ENCODE peak calls at places on chromosomes 2 and 18, in nine cellular contexts. T, A, S, M, D, F, K, U and O are unnamed samples.

GRCh38 chr2:107001081-107001480 is 115.1 kb upstream of the ST6GAL2 start:
- DNase-seq in T (peak; percentile 2), A (no peak), S (no peak), M (no peak), D (no peak), F (no peak), K (no peak), U (no peak), O (no peak)

GRCh38 chr2:164538250-164538866 is 82.9 kb downstream of the GRB14 start:
- DNase-seq in T (peak; percentile 81), A (no peak), S (peak; percentile 31), M (no peak), D (no peak), F (peak; percentile 34), K (peak; percentile 47), U (no peak), O (peak; percentile 27)

GRCh38 chr2:135246856-135247255 is 194.8 kb downstream of the RAB3GAP1 start:
- DNase-seq in T (no peak), A (no peak), S (no peak), M (no peak), D (no peak), F (no peak), K (no peak), U (no peak), O (no peak)

GRCh38 chr2:20615046-20615465 is 35.8 kb downstream of the HS1BP3 start:
- DNase-seq in T (no peak), A (no peak), S (no peak), M (no peak), D (no peak), F (no peak), K (no peak), U (no peak), O (no peak)

GRCh38 chr18:66825347-66825746 is 221.5 kb upstream of the CDH19 start:
- DNase-seq in T (no peak), A (no peak), S (no peak), M (no peak), D (no peak), F (no peak), K (no peak), U (no peak), O (no peak)

GRCh38 chr2:21362101-21362500 is 238.3 kb downstream of the TDRD15 start:
- DNase-seq in T (no peak), A (no peak), S (no peak), M (no peak), D (no peak), F (no peak), K (no peak), U (no peak), O (peak; percentile 57)

GRCh38 chr2:241636182-241636982 is 576 bp downstream of the THAP4 start:
- DNase-seq in T (peak; percentile 59), A (peak; percentile 62), S (no peak), M (peak; percentile 29), D (no peak), F (peak; percentile 36), K (peak; percentile 20), U (no peak), O (peak; percentile 44)

GRCh38 chr18:50644807-50645206 is 84.9 kb downstream of the MAPK4 start:
- DNase-seq in T (peak; percentile 60), A (no peak), S (no peak), M (no peak), D (no peak), F (peak; percentile 58), K (peak; percentile 8), U (no peak), O (no peak)

GRCh38 chr2:240437181-240437860 is 1.9 kb downstream of the GPC1 start:
- DNase-seq in T (no peak), A (peak; percentile 27), S (no peak), M (peak; percentile 1), D (peak; percentile 68), F (no peak), K (no peak), U (no peak), O (no peak)

GRCh38 chr18:70464343-70465114 is 175.7 kb downstream of the SOCS6 start:
- DNase-seq in T (peak; percentile 85), A (peak; percentile 80), S (peak; percentile 64), M (peak; percentile 28), D (peak; percentile 72), F (peak; percentile 36), K (peak; percentile 43), U (peak; percentile 69), O (peak; percentile 40)

GRCh38 chr2:86239326-86239725 is 40.1 kb downstream of the MRPL35 start:
- DNase-seq in T (no peak), A (no peak), S (no peak), M (no peak), D (no peak), F (no peak), K (no peak), U (no peak), O (no peak)

GRCh38 chr2:9288233-9288632 is 81.6 kb downstream of the ASAP2 start:
- DNase-seq in T (no peak), A (no peak), S (no peak), M (no peak), D (no peak), F (peak; percentile 94), K (peak; percentile 69), U (no peak), O (peak; percentile 95)

GRCh38 chr2:221203138-221203537 is 369.0 kb downstream of the EPHA4 start:
- DNase-seq in T (no peak), A (no peak), S (peak; percentile 7), M (no peak), D (no peak), F (no peak), K (no peak), U (no peak), O (no peak)

GRCh38 chr2:161796192-161796591 is 172.0 kb downstream of the SLC4A10 start:
- DNase-seq in T (no peak), A (no peak), S (no peak), M (no peak), D (no peak), F (no peak), K (no peak), U (no peak), O (peak; percentile 1)

GRCh38 chr18:74416124-74416523 is 41.0 kb downstream of the DIPK1C start:
- DNase-seq in T (no peak), A (peak; percentile 46), S (no peak), M (no peak), D (no peak), F (no peak), K (no peak), U (no peak), O (no peak)

GRCh38 chr2:206144383-206144782 is 14.9 kb downstream of the NDUFS1 start:
- DNase-seq in T (no peak), A (no peak), S (no peak), M (no peak), D (no peak), F (no peak), K (no peak), U (no peak), O (no peak)